ENCODE peak calls at places on chromosomes 3 and 15, in ten cellular contexts. M is HFFc6, X is neural crest cell, V is fibroblast of the aortic adventitia, U is AG09309, S is MCF 10A, T is heart left ventricle, C is AG10803, A is foreskin keratinocyte, D is uterus. L is an unnamed sample.

GRCh38 chr3:128236667-128237066 is 83.4 kb downstream of the EEFSEC start:
- DNase-seq in A (no peak), S (no peak), C (no peak), D (no peak), T (no peak), X (no peak), M (no peak), U (no peak), V (no peak), L (no peak)

GRCh38 chr3:45950686-45951600 is 7.7 kb downstream of the CXCR6 start:
- DNase-seq in T (no peak), M (no peak), X (no peak), V (no peak), U (no peak), A (no peak), C (no peak), D (no peak), S (no peak), L (no peak)

GRCh38 chr15:89459271-89460038 is 36.9 kb downstream of the RHCG start:
- DNase-seq in S (no peak), C (no peak), U (no peak), V (no peak), T (no peak), A (no peak), D (no peak), X (no peak), M (no peak), L (no peak)

GRCh38 chr3:124131158-124132115 is 139.5 kb upstream of the ROPN1 start:
- DNase-seq in A (no peak), D (no peak), T (no peak), U (no peak), M (no peak), S (peak), X (no peak), V (no peak), C (peak), L (no peak)

GRCh38 chr3:195113074-195113473 is 157.9 kb downstream of the XXYLT1 start:
- DNase-seq in U (no peak), D (peak), S (no peak), M (no peak), C (no peak), T (no peak), A (no peak), V (peak), X (no peak), L (no peak)

GRCh38 chr15:43168192-43169107 is 16.8 kb upstream of the CCNDBP1 start:
- DNase-seq in D (no peak), S (peak), M (peak), V (peak), A (peak), C (peak), T (peak), U (no peak), X (no peak), L (no peak)

GRCh38 chr3:66033241-66034138 is 5.2 kb downstream of the MAGI1 start:
- DNase-seq in T (no peak), M (no peak), D (no peak), A (no peak), S (no peak), C (peak), U (no peak), V (no peak), X (no peak), L (no peak)

GRCh38 chr3:58157649-58158048 is 53.1 kb downstream of the DNASE1L3 start:
- DNase-seq in A (no peak), U (no peak), C (no peak), V (no peak), D (no peak), X (no peak), S (no peak), T (no peak), M (no peak), L (no peak)

GRCh38 chr3:14467723-14468620 is 65.6 kb downstream of the SLC6A6 start:
- DNase-seq in X (peak), U (no peak), D (peak), V (peak), C (peak), T (no peak), M (no peak), S (peak), A (no peak), L (no peak)

GRCh38 chr15:41782486-41783271 is 8.4 kb downstream of the MAPKBP1 start:
- DNase-seq in S (no peak), A (no peak), V (no peak), T (no peak), U (no peak), M (no peak), X (no peak), C (no peak), D (no peak), L (no peak)

GRCh38 chr3:132083159-132083558 is 48.3 kb upstream of the CPNE4 start:
- DNase-seq in V (no peak), C (no peak), T (no peak), D (no peak), X (no peak), M (no peak), U (no peak), A (no peak), S (no peak), L (no peak)

GRCh38 chr3:187551419-187551818 is 118.8 kb downstream of the SST start:
- DNase-seq in M (peak), A (no peak), D (no peak), S (no peak), T (no peak), V (no peak), U (no peak), C (peak), X (no peak), L (no peak)

GRCh38 chr3:120129718-120130117 is 35.5 kb upstream of the GSK3B start:
- DNase-seq in M (peak), A (no peak), X (no peak), S (no peak), U (peak), C (no peak), V (no peak), T (no peak), D (no peak), L (no peak)

GRCh38 chr15:69828181-69828828 is 269.4 kb downstream of the TLE3 start:
- DNase-seq in T (no peak), D (no peak), C (no peak), A (no peak), U (no peak), M (no peak), X (no peak), S (no peak), V (no peak), L (no peak)

GRCh38 chr15:27933562-27933961 is 165.6 kb downstream of the OCA2 start:
- DNase-seq in D (no peak), M (no peak), A (no peak), T (no peak), U (no peak), V (no peak), X (no peak), S (no peak), C (no peak), L (no peak)

GRCh38 chr3:30894521-30895289 is at the start of gene GADL1:
- DNase-seq in V (no peak), M (no peak), U (no peak), X (peak), C (peak), S (no peak), A (no peak), T (peak), D (peak), L (peak)

GRCh38 chr3:194277547-194278091 is 73.5 kb downstream of the CPN2 start:
- DNase-seq in T (peak), S (peak), M (no peak), X (no peak), C (peak), A (no peak), D (peak), V (peak), U (no peak), L (no peak)

GRCh38 chr3:185687479-185687878 is 101.4 kb downstream of the SENP2 start:
- DNase-seq in D (no peak), C (no peak), U (no peak), M (peak), X (no peak), S (no peak), A (no peak), T (no peak), V (peak), L (no peak)

GRCh38 chr3:10320320-10320677 is 613 bp downstream of the SEC13 start:
- DNase-seq in C (no peak), S (no peak), M (no peak), A (no peak), X (no peak), U (no peak), T (no peak), D (no peak), V (no peak), L (no peak)

GRCh38 chr3:65833761-65834505 is 204.8 kb downstream of the MAGI1 start:
- DNase-seq in X (no peak), A (peak), S (peak), C (peak), D (no peak), M (peak), T (no peak), U (peak), V (peak), L (no peak)

GRCh38 chr3:183116051-183116614 is 16.8 kb upstream of the MCCC1 start:
- DNase-seq in D (no peak), U (no peak), A (no peak), M (no peak), X (peak), T (no peak), C (no peak), S (peak), V (no peak), L (peak)

GRCh38 chr3:42654331-42655201 is 1.1 kb downstream of the ZBTB47 start:
- DNase-seq in C (peak), M (peak), D (peak), A (no peak), S (no peak), U (no peak), V (peak), T (peak), X (peak), L (peak)

GRCh38 chr15:89442671-89443307 is 53.6 kb downstream of the RHCG start:
- DNase-seq in U (no peak), A (no peak), M (peak), X (peak), S (peak), T (no peak), D (no peak), V (peak), C (peak), L (peak)

GRCh38 chr3:143348486-143349327 is 229.1 kb downstream of the CHST2 start:
- DNase-seq in S (no peak), C (no peak), M (no peak), T (no peak), D (no peak), U (no peak), V (no peak), A (no peak), X (no peak), L (no peak)

GRCh38 chr3:150216041-150216811 is 191.9 kb upstream of the TSC22D2 start:
- DNase-seq in D (no peak), A (no peak), M (no peak), X (peak), S (peak), T (peak), U (peak), V (peak), C (peak), L (no peak)

DNA sequence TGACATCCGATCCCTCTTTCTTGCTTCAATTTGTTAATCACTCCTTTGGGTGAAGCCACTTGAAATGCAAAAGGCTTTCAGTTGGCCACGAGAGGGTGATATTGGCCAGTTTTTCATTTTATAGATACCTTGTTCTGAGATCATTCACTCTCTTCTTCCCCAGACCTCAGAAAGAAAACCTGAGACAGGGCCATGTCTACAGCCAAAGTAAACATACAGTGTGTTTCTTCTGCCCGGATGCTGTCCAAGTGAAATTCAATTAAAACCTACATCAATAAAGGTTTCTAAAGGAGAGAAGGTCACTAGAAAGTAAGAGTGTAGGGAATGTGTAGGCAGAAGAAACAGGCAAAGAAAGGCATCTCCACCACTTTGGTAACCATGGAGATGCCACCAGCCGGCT is 39.5 kb upstream of the FMN1 start:
- DNase-seq in U (no peak), M (peak), C (peak), T (no peak), V (peak), X (peak), A (no peak), D (no peak), S (peak), L (no peak)
- TF ChIP-seq CTCF in U (peak), M (peak), C (peak), T (peak), V (peak), X (peak), A (peak), D (no peak), S (peak), L (peak)

GRCh38 chr3:101848754-101849713 is at the start of gene NFKBIZ:
- DNase-seq in X (peak), A (peak), V (peak), T (peak), C (peak), U (peak), S (peak), M (peak), D (peak), L (peak)

GRCh38 chr3:101851072-101851471 is 1.8 kb downstream of the NFKBIZ start:
- DNase-seq in T (no peak), V (no peak), A (no peak), S (no peak), U (no peak), C (no peak), X (no peak), M (no peak), D (no peak), L (no peak)

GRCh38 chr3:101848326-101848725 is 988 bp upstream of the NFKBIZ start:
- DNase-seq in A (no peak), C (no peak), X (no peak), M (no peak), S (no peak), V (no peak), U (no peak), T (no peak), D (no peak), L (no peak)

GRCh38 chr3:101850327-101851048 is 1.2 kb downstream of the NFKBIZ start:
- DNase-seq in S (peak), D (no peak), U (peak), M (no peak), V (peak), T (no peak), A (no peak), C (peak), X (no peak), L (no peak)

DNA sequence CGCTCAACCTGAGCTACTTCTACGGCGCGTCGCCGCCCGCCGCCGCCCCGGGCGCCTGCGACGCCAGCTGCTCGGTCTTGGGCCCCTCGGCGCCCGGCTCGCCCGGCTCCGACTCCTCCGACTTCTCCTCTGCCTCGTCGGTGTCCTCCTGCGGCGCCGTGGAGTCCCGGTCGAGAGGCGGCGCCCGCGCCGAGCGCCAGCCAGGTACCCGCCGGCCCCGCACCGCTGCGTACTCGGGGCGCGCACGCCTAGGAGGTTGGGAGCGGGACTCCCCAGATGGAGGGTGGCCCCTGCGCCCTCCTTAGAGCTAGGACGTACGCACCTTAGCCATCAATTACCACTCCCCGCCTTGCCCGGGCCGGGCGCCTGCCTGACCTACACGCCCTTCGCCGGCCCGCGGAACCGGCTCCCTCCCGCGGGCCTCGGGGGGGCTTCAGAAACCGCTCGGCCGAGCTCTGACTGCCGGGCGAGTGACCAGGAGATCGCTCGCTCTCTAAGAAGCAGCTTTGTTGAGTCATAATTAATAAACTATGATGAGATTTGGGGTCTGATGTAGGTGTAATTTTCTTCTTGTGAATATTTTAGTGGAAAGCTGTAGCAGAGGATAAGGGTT is 506 bp downstream of the NFKBIZ start:
- DNase-seq in A (no peak), X (no peak), U (no peak), S (peak), M (no peak), C (no peak), V (no peak), D (peak), T (peak), L (peak)
- TF ChIP-seq CTCF in A (peak), X (peak), U (no peak), S (no peak), M (peak), C (no peak), V (no peak), D (no peak), T (no peak), L (no peak)

GRCh38 chr3:40677749-40678148 is 153.0 kb downstream of the ZNF621 start:
- DNase-seq in A (no peak), C (no peak), D (no peak), X (no peak), S (no peak), V (no peak), U (no peak), M (no peak), T (no peak), L (no peak)
- TF ChIP-seq CTCF in A (no peak), C (no peak), D (no peak), X (no peak), S (no peak), V (no peak), U (no peak), M (no peak), T (no peak), L (no peak)

DNA sequence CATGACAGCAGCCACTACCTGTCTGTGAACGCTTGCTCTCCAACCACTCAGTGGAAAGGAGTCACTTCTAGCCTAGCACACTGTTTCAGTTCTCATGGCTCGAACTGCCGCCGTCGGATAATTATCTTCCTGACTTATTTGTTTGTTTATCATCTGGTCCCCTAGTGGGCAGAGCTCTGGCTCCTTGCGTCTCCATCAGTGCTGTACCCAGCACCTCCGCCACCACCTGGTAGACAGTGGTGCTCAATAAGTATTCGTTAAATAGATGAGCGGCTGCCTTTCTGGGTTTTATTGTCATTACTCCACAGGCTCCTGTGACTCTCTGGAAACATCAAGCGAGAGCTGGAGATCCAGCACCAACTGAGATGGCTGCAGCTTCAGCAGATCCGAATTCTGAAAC is 297.5 kb downstream of the NTRK3 start:
- DNase-seq in A (no peak), S (no peak), U (no peak), V (no peak), T (no peak), X (no peak), D (no peak), C (no peak), M (no peak), L (no peak)
- TF ChIP-seq CTCF in A (no peak), S (no peak), U (peak), V (no peak), T (no peak), X (peak), D (no peak), C (peak), M (peak), L (no peak)

DNA sequence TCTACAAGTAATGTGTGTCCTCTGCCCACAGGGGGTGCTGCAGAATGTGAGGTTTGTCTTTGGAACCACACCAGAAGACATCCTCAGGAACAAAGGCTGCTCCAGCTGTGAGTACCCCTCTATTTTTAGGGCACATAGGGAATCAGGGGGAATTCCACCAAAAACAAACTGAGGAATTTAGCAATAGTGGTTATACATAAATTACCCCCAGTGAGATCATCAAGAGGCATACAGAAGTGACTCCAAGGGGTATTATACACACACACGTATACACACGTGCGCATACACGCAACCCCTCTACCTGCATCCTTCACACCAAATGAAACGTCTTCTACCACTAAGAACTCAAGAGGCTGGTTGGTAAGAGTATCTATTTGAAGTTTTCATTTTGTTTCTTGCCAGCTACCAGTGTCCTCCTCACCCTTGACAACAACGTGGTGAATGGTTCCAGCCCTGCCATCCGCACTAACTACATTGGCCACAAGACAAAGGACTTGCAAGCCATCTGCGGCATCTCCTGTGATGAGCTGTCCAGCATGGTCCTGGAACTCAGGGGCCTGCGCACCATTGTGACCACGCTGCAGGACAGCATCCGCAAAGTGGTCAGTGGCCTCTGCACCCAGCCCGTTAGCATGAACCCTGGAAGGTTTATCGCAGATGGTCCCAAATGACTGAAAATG is 2.8 kb downstream of the THBS1 start:
- DNase-seq in V (peak), C (peak), M (peak), A (peak), D (no peak), S (peak), U (peak), X (no peak), T (no peak), L (no peak)
- TF ChIP-seq CTCF in V (peak), C (peak), M (peak), A (peak), D (peak), S (peak), U (peak), X (peak), T (no peak), L (peak)

DNA sequence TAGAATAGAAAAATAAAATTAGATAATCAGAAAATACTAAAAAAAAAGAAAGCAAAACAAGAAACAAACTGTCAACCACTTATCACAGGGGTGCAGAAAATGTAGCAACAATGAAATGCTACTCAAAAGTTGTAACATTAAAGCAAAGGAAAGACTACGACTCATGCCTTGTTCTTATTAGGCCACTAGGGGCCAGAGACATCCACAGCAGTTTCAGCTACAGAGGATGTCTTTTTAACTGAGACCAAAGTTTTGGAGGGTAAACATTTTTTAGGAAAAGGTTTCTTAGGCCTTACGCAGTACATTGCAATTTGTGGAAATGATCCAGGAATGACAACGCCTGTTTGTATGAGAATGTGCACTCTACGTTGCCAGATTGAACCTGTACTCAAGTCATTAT is 15.4 kb upstream of the CADM2 start:
- DNase-seq in S (no peak), V (no peak), D (no peak), X (no peak), A (no peak), T (no peak), M (no peak), C (no peak), U (no peak), L (no peak)
- TF ChIP-seq CTCF in S (peak), V (no peak), D (no peak), X (peak), A (peak), T (no peak), M (no peak), C (no peak), U (no peak), L (no peak)

L was measured in mesothelial cell of epicardium.